ENCODE peak calls at places on chromosomes 1 and 21, in ten cellular contexts. One of them, this sample, is unnamed.

GRCh38 chr21:39144191-39144590 is 39.1 kb downstream of the PSMG1 start:
- DNase-seq in DMS 273 treated with DMSO at 0.1 percent for 48 hours: no peak
- DNase-seq in stimulated activated CD4-positive, alpha-beta T cell treated with anti-CD3 and anti-CD28 coated beads, Interleukin-15, amount 100 ng/mL, for 24 hours: no peak
- DNase-seq in HS-5: no peak
- DNase-seq in AG08395: no peak
- DNase-seq in suprapubic skin: no peak
- DNase-seq in ELF-1: no peak
- DNase-seq in DND-41: no peak
- DNase-seq in tibial artery: no peak
- DNase-seq in NCI-H69: no peak
- DNase-seq in this sample: no peak

GRCh38 chr1:40352126-40352525 is 21.4 kb upstream of the SMAP2 start:
- DNase-seq in AG08395: no peak
- DNase-seq in ELF-1: no peak
- DNase-seq in suprapubic skin: no peak
- DNase-seq in tibial artery: no peak
- DNase-seq in HS-5: no peak
- DNase-seq in NCI-H69: no peak
- DNase-seq in stimulated activated CD4-positive, alpha-beta T cell treated with anti-CD3 and anti-CD28 coated beads, Interleukin-15, amount 100 ng/mL, for 24 hours: no peak
- DNase-seq in DMS 273 treated with DMSO at 0.1 percent for 48 hours: no peak
- DNase-seq in DND-41: no peak
- DNase-seq in this sample: no peak

GRCh38 chr1:43317817-43318471 is 17.2 kb downstream of the TIE1 start:
- DNase-seq in tibial artery: no peak
- DNase-seq in AG08395: peak
- DNase-seq in suprapubic skin: peak
- DNase-seq in ELF-1: no peak
- DNase-seq in DND-41: no peak
- DNase-seq in HS-5: no peak
- DNase-seq in NCI-H69: no peak
- DNase-seq in stimulated activated CD4-positive, alpha-beta T cell treated with anti-CD3 and anti-CD28 coated beads, Interleukin-15, amount 100 ng/mL, for 24 hours: peak
- DNase-seq in DMS 273 treated with DMSO at 0.1 percent for 48 hours: no peak
- DNase-seq in this sample: no peak

GRCh38 chr1:89952021-89952995 is 42.6 kb upstream of the ZNF326 start:
- DNase-seq in ELF-1: no peak
- DNase-seq in tibial artery: no peak
- DNase-seq in suprapubic skin: no peak
- DNase-seq in NCI-H69: no peak
- DNase-seq in DND-41: no peak
- DNase-seq in stimulated activated CD4-positive, alpha-beta T cell treated with anti-CD3 and anti-CD28 coated beads, Interleukin-15, amount 100 ng/mL, for 24 hours: no peak
- DNase-seq in AG08395: peak
- DNase-seq in DMS 273 treated with DMSO at 0.1 percent for 48 hours: no peak
- DNase-seq in HS-5: peak
- DNase-seq in this sample: no peak

GRCh38 chr1:172533511-172534116 is 664 bp downstream of the SUCO start:
- DNase-seq in NCI-H69: peak
- DNase-seq in ELF-1: no peak
- DNase-seq in stimulated activated CD4-positive, alpha-beta T cell treated with anti-CD3 and anti-CD28 coated beads, Interleukin-15, amount 100 ng/mL, for 24 hours: peak
- DNase-seq in DMS 273 treated with DMSO at 0.1 percent for 48 hours: no peak
- DNase-seq in HS-5: peak
- DNase-seq in tibial artery: peak
- DNase-seq in DND-41: peak
- DNase-seq in AG08395: no peak
- DNase-seq in suprapubic skin: peak
- DNase-seq in this sample: no peak

GRCh38 chr1:176643536-176643935 is 180.6 kb downstream of the PAPPA2 start:
- DNase-seq in DMS 273 treated with DMSO at 0.1 percent for 48 hours: no peak
- DNase-seq in AG08395: peak
- DNase-seq in HS-5: peak
- DNase-seq in suprapubic skin: no peak
- DNase-seq in tibial artery: no peak
- DNase-seq in ELF-1: no peak
- DNase-seq in stimulated activated CD4-positive, alpha-beta T cell treated with anti-CD3 and anti-CD28 coated beads, Interleukin-15, amount 100 ng/mL, for 24 hours: no peak
- DNase-seq in NCI-H69: no peak
- DNase-seq in DND-41: no peak
- DNase-seq in this sample: no peak

GRCh38 chr1:112325504-112325903 is 70.5 kb upstream of the CTTNBP2NL start:
- DNase-seq in ELF-1: peak
- DNase-seq in suprapubic skin: no peak
- DNase-seq in HS-5: no peak
- DNase-seq in DMS 273 treated with DMSO at 0.1 percent for 48 hours: no peak
- DNase-seq in NCI-H69: peak
- DNase-seq in tibial artery: no peak
- DNase-seq in stimulated activated CD4-positive, alpha-beta T cell treated with anti-CD3 and anti-CD28 coated beads, Interleukin-15, amount 100 ng/mL, for 24 hours: no peak
- DNase-seq in AG08395: no peak
- DNase-seq in DND-41: no peak
- DNase-seq in this sample: no peak

GRCh38 chr1:220818421-220819173 is 31.9 kb downstream of the MTARC1 start:
- DNase-seq in suprapubic skin: no peak
- DNase-seq in DMS 273 treated with DMSO at 0.1 percent for 48 hours: no peak
- DNase-seq in AG08395: peak
- DNase-seq in tibial artery: peak
- DNase-seq in HS-5: peak
- DNase-seq in NCI-H69: no peak
- DNase-seq in stimulated activated CD4-positive, alpha-beta T cell treated with anti-CD3 and anti-CD28 coated beads, Interleukin-15, amount 100 ng/mL, for 24 hours: no peak
- DNase-seq in ELF-1: peak
- DNase-seq in DND-41: no peak
- DNase-seq in this sample: no peak

GRCh38 chr21:24272527-24272938 is 1334.7 kb downstream of the MRPL39 start:
- DNase-seq in DMS 273 treated with DMSO at 0.1 percent for 48 hours: no peak
- DNase-seq in tibial artery: no peak
- DNase-seq in suprapubic skin: no peak
- DNase-seq in ELF-1: no peak
- DNase-seq in AG08395: no peak
- DNase-seq in HS-5: no peak
- DNase-seq in NCI-H69: no peak
- DNase-seq in stimulated activated CD4-positive, alpha-beta T cell treated with anti-CD3 and anti-CD28 coated beads, Interleukin-15, amount 100 ng/mL, for 24 hours: no peak
- DNase-seq in DND-41: no peak
- DNase-seq in this sample: no peak

GRCh38 chr1:104182251-104182650 is 432.6 kb downstream of the AMY1C start:
- DNase-seq in suprapubic skin: no peak
- DNase-seq in DMS 273 treated with DMSO at 0.1 percent for 48 hours: no peak
- DNase-seq in stimulated activated CD4-positive, alpha-beta T cell treated with anti-CD3 and anti-CD28 coated beads, Interleukin-15, amount 100 ng/mL, for 24 hours: no peak
- DNase-seq in HS-5: no peak
- DNase-seq in DND-41: no peak
- DNase-seq in ELF-1: no peak
- DNase-seq in AG08395: no peak
- DNase-seq in tibial artery: no peak
- DNase-seq in NCI-H69: no peak
- DNase-seq in this sample: no peak

GRCh38 chr21:42424848-42425602 is 21.3 kb downstream of the UBASH3A start:
- DNase-seq in HS-5: no peak
- DNase-seq in AG08395: no peak
- DNase-seq in NCI-H69: no peak
- DNase-seq in ELF-1: no peak
- DNase-seq in DND-41: peak
- DNase-seq in tibial artery: no peak
- DNase-seq in suprapubic skin: no peak
- DNase-seq in DMS 273 treated with DMSO at 0.1 percent for 48 hours: no peak
- DNase-seq in stimulated activated CD4-positive, alpha-beta T cell treated with anti-CD3 and anti-CD28 coated beads, Interleukin-15, amount 100 ng/mL, for 24 hours: peak
- DNase-seq in this sample: no peak

GRCh38 chr1:48776400-48777218 is at the start of gene BEND5:
- DNase-seq in HS-5: no peak
- DNase-seq in suprapubic skin: peak
- DNase-seq in DND-41: peak
- DNase-seq in NCI-H69: peak
- DNase-seq in stimulated activated CD4-positive, alpha-beta T cell treated with anti-CD3 and anti-CD28 coated beads, Interleukin-15, amount 100 ng/mL, for 24 hours: peak
- DNase-seq in DMS 273 treated with DMSO at 0.1 percent for 48 hours: no peak
- DNase-seq in AG08395: peak
- DNase-seq in tibial artery: peak
- DNase-seq in ELF-1: peak
- DNase-seq in this sample: peak

GRCh38 chr1:109821221-109821669 is 57.5 kb upstream of the EPS8L3 start:
- DNase-seq in stimulated activated CD4-positive, alpha-beta T cell treated with anti-CD3 and anti-CD28 coated beads, Interleukin-15, amount 100 ng/mL, for 24 hours: peak
- DNase-seq in AG08395: peak
- DNase-seq in suprapubic skin: peak
- DNase-seq in HS-5: peak
- DNase-seq in NCI-H69: no peak
- DNase-seq in DMS 273 treated with DMSO at 0.1 percent for 48 hours: no peak
- DNase-seq in DND-41: peak
- DNase-seq in ELF-1: no peak
- DNase-seq in tibial artery: peak
- DNase-seq in this sample: no peak

GRCh38 chr1:48610628-48611542 is 138.9 kb upstream of the SPATA6 start:
- DNase-seq in ELF-1: peak
- DNase-seq in DND-41: no peak
- DNase-seq in stimulated activated CD4-positive, alpha-beta T cell treated with anti-CD3 and anti-CD28 coated beads, Interleukin-15, amount 100 ng/mL, for 24 hours: no peak
- DNase-seq in suprapubic skin: no peak
- DNase-seq in NCI-H69: peak
- DNase-seq in AG08395: no peak
- DNase-seq in DMS 273 treated with DMSO at 0.1 percent for 48 hours: no peak
- DNase-seq in tibial artery: no peak
- DNase-seq in HS-5: no peak
- DNase-seq in this sample: no peak

GRCh38 chr1:39407889-39408640 is 83.4 kb upstream of the BMP8A start:
- DNase-seq in DMS 273 treated with DMSO at 0.1 percent for 48 hours: no peak
- DNase-seq in NCI-H69: no peak
- DNase-seq in suprapubic skin: no peak
- DNase-seq in HS-5: no peak
- DNase-seq in DND-41: no peak
- DNase-seq in ELF-1: no peak
- DNase-seq in AG08395: no peak
- DNase-seq in tibial artery: no peak
- DNase-seq in stimulated activated CD4-positive, alpha-beta T cell treated with anti-CD3 and anti-CD28 coated beads, Interleukin-15, amount 100 ng/mL, for 24 hours: no peak
- DNase-seq in this sample: no peak

GRCh38 chr21:21921410-21922232 is 923.4 kb downstream of the NCAM2 start:
- DNase-seq in tibial artery: no peak
- DNase-seq in ELF-1: no peak
- DNase-seq in DND-41: no peak
- DNase-seq in HS-5: no peak
- DNase-seq in AG08395: peak
- DNase-seq in NCI-H69: peak
- DNase-seq in stimulated activated CD4-positive, alpha-beta T cell treated with anti-CD3 and anti-CD28 coated beads, Interleukin-15, amount 100 ng/mL, for 24 hours: no peak
- DNase-seq in DMS 273 treated with DMSO at 0.1 percent for 48 hours: no peak
- DNase-seq in suprapubic skin: no peak
- DNase-seq in this sample: peak

GRCh38 chr1:31183927-31184554 is 55.6 kb downstream of the NKAIN1 start:
- DNase-seq in DMS 273 treated with DMSO at 0.1 percent for 48 hours: no peak
- DNase-seq in tibial artery: no peak
- DNase-seq in AG08395: peak
- DNase-seq in ELF-1: peak
- DNase-seq in DND-41: peak
- DNase-seq in stimulated activated CD4-positive, alpha-beta T cell treated with anti-CD3 and anti-CD28 coated beads, Interleukin-15, amount 100 ng/mL, for 24 hours: peak
- DNase-seq in NCI-H69: peak
- DNase-seq in HS-5: peak
- DNase-seq in suprapubic skin: no peak
- DNase-seq in this sample: no peak

GRCh38 chr1:218304281-218305039 is 19.4 kb downstream of the RRP15 start:
- DNase-seq in stimulated activated CD4-positive, alpha-beta T cell treated with anti-CD3 and anti-CD28 coated beads, Interleukin-15, amount 100 ng/mL, for 24 hours: no peak
- DNase-seq in tibial artery: no peak
- DNase-seq in suprapubic skin: no peak
- DNase-seq in DND-41: no peak
- DNase-seq in ELF-1: no peak
- DNase-seq in DMS 273 treated with DMSO at 0.1 percent for 48 hours: no peak
- DNase-seq in HS-5: no peak
- DNase-seq in AG08395: no peak
- DNase-seq in NCI-H69: peak
- DNase-seq in this sample: no peak

GRCh38 chr1:221712776-221713431 is 29.0 kb downstream of the DUSP10 start:
- DNase-seq in NCI-H69: peak
- DNase-seq in stimulated activated CD4-positive, alpha-beta T cell treated with anti-CD3 and anti-CD28 coated beads, Interleukin-15, amount 100 ng/mL, for 24 hours: peak
- DNase-seq in AG08395: no peak
- DNase-seq in tibial artery: no peak
- DNase-seq in suprapubic skin: no peak
- DNase-seq in DMS 273 treated with DMSO at 0.1 percent for 48 hours: no peak
- DNase-seq in ELF-1: no peak
- DNase-seq in HS-5: no peak
- DNase-seq in DND-41: peak
- DNase-seq in this sample: no peak

GRCh38 chr1:11719313-11720032 is 16.5 kb upstream of the AGTRAP start:
- DNase-seq in HS-5: no peak
- DNase-seq in DMS 273 treated with DMSO at 0.1 percent for 48 hours: peak
- DNase-seq in NCI-H69: peak
- DNase-seq in ELF-1: peak
- DNase-seq in DND-41: peak
- DNase-seq in suprapubic skin: peak
- DNase-seq in stimulated activated CD4-positive, alpha-beta T cell treated with anti-CD3 and anti-CD28 coated beads, Interleukin-15, amount 100 ng/mL, for 24 hours: peak
- DNase-seq in tibial artery: peak
- DNase-seq in AG08395: peak
- DNase-seq in this sample: no peak